ENCODE peak calls at places on chromosomes 2 and 18, in seven cellular contexts. One of them, this sample, is unnamed.

GRCh38 chr2:143431316-143431715 is 302.1 kb downstream of the ARHGAP15 start:
- DNase-seq in NCI-H1105: no peak
- DNase-seq in psoas muscle: no peak
- DNase-seq in colonic mucosa: no peak
- DNase-seq in left cardiac atrium: no peak
- DNase-seq in smooth muscle cell of the brain vasculature: no peak
- DNase-seq in HT1080: no peak
- DNase-seq in this sample: no peak

GRCh38 chr18:58616446-58616845 is 12.4 kb downstream of the ALPK2 start:
- DNase-seq in NCI-H1105: no peak
- DNase-seq in psoas muscle: no peak
- DNase-seq in colonic mucosa: no peak
- DNase-seq in left cardiac atrium: no peak
- DNase-seq in smooth muscle cell of the brain vasculature: no peak
- DNase-seq in HT1080: no peak
- DNase-seq in this sample: no peak

GRCh38 chr18:69839497-69839896 is 108.2 kb downstream of the CD226 start:
- DNase-seq in NCI-H1105: no peak
- DNase-seq in psoas muscle: no peak
- DNase-seq in colonic mucosa: no peak
- DNase-seq in left cardiac atrium: no peak
- DNase-seq in smooth muscle cell of the brain vasculature: no peak
- DNase-seq in HT1080: no peak
- DNase-seq in this sample: no peak

GRCh38 chr2:73267008-73267407 is 17.3 kb downstream of the FBXO41 start:
- DNase-seq in NCI-H1105: no peak
- DNase-seq in psoas muscle: no peak
- DNase-seq in colonic mucosa: no peak
- DNase-seq in left cardiac atrium: no peak
- DNase-seq in smooth muscle cell of the brain vasculature: no peak
- DNase-seq in HT1080: no peak
- DNase-seq in this sample: no peak

GRCh38 chr2:203808041-203808750 is 59.4 kb upstream of the CTLA4 start:
- DNase-seq in NCI-H1105: no peak
- DNase-seq in psoas muscle: no peak
- DNase-seq in colonic mucosa: no peak
- DNase-seq in left cardiac atrium: peak
- DNase-seq in smooth muscle cell of the brain vasculature: peak
- DNase-seq in HT1080: peak
- DNase-seq in this sample: no peak

GRCh38 chr2:133867131-133867530 is 298.9 kb upstream of the NCKAP5 start:
- DNase-seq in NCI-H1105: no peak
- DNase-seq in psoas muscle: no peak
- DNase-seq in colonic mucosa: no peak
- DNase-seq in left cardiac atrium: no peak
- DNase-seq in smooth muscle cell of the brain vasculature: no peak
- DNase-seq in HT1080: no peak
- DNase-seq in this sample: no peak

GRCh38 chr2:158965731-158966130 is 2.7 kb upstream of the TANC1 start:
- DNase-seq in NCI-H1105: no peak
- DNase-seq in psoas muscle: no peak
- DNase-seq in colonic mucosa: no peak
- DNase-seq in left cardiac atrium: no peak
- DNase-seq in smooth muscle cell of the brain vasculature: no peak
- DNase-seq in HT1080: no peak
- DNase-seq in this sample: no peak

GRCh38 chr2:144383571-144383970 is 136.3 kb downstream of the ZEB2 start:
- DNase-seq in NCI-H1105: no peak
- DNase-seq in psoas muscle: no peak
- DNase-seq in colonic mucosa: no peak
- DNase-seq in left cardiac atrium: no peak
- DNase-seq in smooth muscle cell of the brain vasculature: no peak
- DNase-seq in HT1080: no peak
- DNase-seq in this sample: no peak

GRCh38 chr18:55856191-55856590 is 268.2 kb upstream of the TCF4 start:
- DNase-seq in NCI-H1105: no peak
- DNase-seq in psoas muscle: no peak
- DNase-seq in colonic mucosa: no peak
- DNase-seq in left cardiac atrium: no peak
- DNase-seq in smooth muscle cell of the brain vasculature: no peak
- DNase-seq in HT1080: peak
- DNase-seq in this sample: peak

GRCh38 chr18:13570856-13571495 is 155.4 kb downstream of the FAM210A start:
- DNase-seq in NCI-H1105: no peak
- DNase-seq in psoas muscle: no peak
- DNase-seq in colonic mucosa: no peak
- DNase-seq in left cardiac atrium: no peak
- DNase-seq in smooth muscle cell of the brain vasculature: no peak
- DNase-seq in HT1080: peak
- DNase-seq in this sample: no peak

GRCh38 chr2:178258916-178259315 is 64.6 kb downstream of the OSBPL6 start:
- DNase-seq in NCI-H1105: no peak
- DNase-seq in psoas muscle: no peak
- DNase-seq in colonic mucosa: no peak
- DNase-seq in left cardiac atrium: no peak
- DNase-seq in smooth muscle cell of the brain vasculature: no peak
- DNase-seq in HT1080: peak
- DNase-seq in this sample: no peak

GRCh38 chr2:19719540-19719939 is 182.2 kb downstream of the TTC32 start:
- DNase-seq in NCI-H1105: no peak
- DNase-seq in psoas muscle: no peak
- DNase-seq in colonic mucosa: no peak
- DNase-seq in left cardiac atrium: peak
- DNase-seq in smooth muscle cell of the brain vasculature: no peak
- DNase-seq in HT1080: no peak
- DNase-seq in this sample: no peak

GRCh38 chr18:27604583-27604982 is 419.5 kb upstream of the CHST9 start:
- DNase-seq in NCI-H1105: no peak
- DNase-seq in psoas muscle: no peak
- DNase-seq in colonic mucosa: no peak
- DNase-seq in left cardiac atrium: no peak
- DNase-seq in smooth muscle cell of the brain vasculature: no peak
- DNase-seq in HT1080: no peak
- DNase-seq in this sample: no peak

GRCh38 chr2:28583899-28584553 is 88.2 kb downstream of the PLB1 start:
- DNase-seq in NCI-H1105: no peak
- DNase-seq in psoas muscle: peak
- DNase-seq in colonic mucosa: peak
- DNase-seq in left cardiac atrium: peak
- DNase-seq in smooth muscle cell of the brain vasculature: peak
- DNase-seq in HT1080: peak
- DNase-seq in this sample: peak

GRCh38 chr2:138949517-138949916 is 169.3 kb upstream of the NXPH2 start:
- DNase-seq in NCI-H1105: no peak
- DNase-seq in psoas muscle: no peak
- DNase-seq in colonic mucosa: no peak
- DNase-seq in left cardiac atrium: no peak
- DNase-seq in smooth muscle cell of the brain vasculature: no peak
- DNase-seq in HT1080: peak
- DNase-seq in this sample: no peak